ENCODE peak calls at places on chromosomes 16 and 17, in six cellular contexts. One of them, this sample, is unnamed.

GRCh38 chr17:82297804-82298537 is 19.4 kb downstream of the CD7 start:
- DNase-seq in AG09309: peak
- DNase-seq in H4: peak
- DNase-seq in C1 segment of cervical spinal cord: no peak
- DNase-seq in NCI-H1105: peak
- DNase-seq in caudate nucleus: no peak
- DNase-seq in this sample: peak

GRCh38 chr16:9528680-9529079 is 437.2 kb downstream of the HAPSTR1 start:
- DNase-seq in caudate nucleus: no peak
- DNase-seq in C1 segment of cervical spinal cord: no peak
- DNase-seq in AG09309: no peak
- DNase-seq in NCI-H1105: no peak
- DNase-seq in H4: no peak
- DNase-seq in this sample: no peak

GRCh38 chr16:66918803-66919568 is at the start of gene CDH16:
- DNase-seq in caudate nucleus: no peak
- DNase-seq in AG09309: no peak
- DNase-seq in NCI-H1105: no peak
- DNase-seq in H4: no peak
- DNase-seq in C1 segment of cervical spinal cord: no peak
- DNase-seq in this sample: no peak

GRCh38 chr17:62865586-62865985 is 57.5 kb upstream of the MARCHF10 start:
- DNase-seq in C1 segment of cervical spinal cord: no peak
- DNase-seq in NCI-H1105: no peak
- DNase-seq in H4: no peak
- DNase-seq in caudate nucleus: no peak
- DNase-seq in AG09309: no peak
- DNase-seq in this sample: no peak

GRCh38 chr17:6473128-6473767 is 29.0 kb downstream of the PIMREG start:
- DNase-seq in NCI-H1105: peak
- DNase-seq in H4: peak
- DNase-seq in AG09309: no peak
- DNase-seq in C1 segment of cervical spinal cord: no peak
- DNase-seq in caudate nucleus: peak
- DNase-seq in this sample: peak

GRCh38 chr17:56367381-56367780 is 214.1 kb downstream of the ANKFN1 start:
- DNase-seq in caudate nucleus: no peak
- DNase-seq in AG09309: no peak
- DNase-seq in C1 segment of cervical spinal cord: no peak
- DNase-seq in NCI-H1105: no peak
- DNase-seq in H4: no peak
- DNase-seq in this sample: no peak

GRCh38 chr17:35774499-35774898 is 13.8 kb downstream of the C17orf50 start:
- DNase-seq in NCI-H1105: no peak
- DNase-seq in caudate nucleus: no peak
- DNase-seq in H4: peak
- DNase-seq in AG09309: no peak
- DNase-seq in C1 segment of cervical spinal cord: no peak
- DNase-seq in this sample: no peak

GRCh38 chr17:71666047-71666446 is 454.8 kb upstream of the SOX9 start:
- DNase-seq in caudate nucleus: no peak
- DNase-seq in H4: no peak
- DNase-seq in C1 segment of cervical spinal cord: no peak
- DNase-seq in NCI-H1105: no peak
- DNase-seq in AG09309: no peak
- DNase-seq in this sample: no peak

GRCh38 chr16:18969050-18969854 is 14.5 kb upstream of the TMC7 start:
- DNase-seq in H4: peak
- DNase-seq in caudate nucleus: peak
- DNase-seq in AG09309: peak
- DNase-seq in C1 segment of cervical spinal cord: peak
- DNase-seq in NCI-H1105: peak
- DNase-seq in this sample: peak

GRCh38 chr17:72333570-72333969 is 212.8 kb downstream of the SOX9 start:
- DNase-seq in AG09309: no peak
- DNase-seq in H4: no peak
- DNase-seq in C1 segment of cervical spinal cord: no peak
- DNase-seq in caudate nucleus: no peak
- DNase-seq in NCI-H1105: no peak
- DNase-seq in this sample: no peak

GRCh38 chr17:78828470-78829185 is 12.0 kb downstream of the USP36 start:
- DNase-seq in C1 segment of cervical spinal cord: no peak
- DNase-seq in AG09309: no peak
- DNase-seq in NCI-H1105: no peak
- DNase-seq in caudate nucleus: no peak
- DNase-seq in H4: peak
- DNase-seq in this sample: no peak

GRCh38 chr17:30290077-30290476 is 1.7 kb downstream of the BLMH start:
- DNase-seq in AG09309: no peak
- DNase-seq in C1 segment of cervical spinal cord: no peak
- DNase-seq in NCI-H1105: no peak
- DNase-seq in H4: no peak
- DNase-seq in caudate nucleus: no peak
- DNase-seq in this sample: no peak

GRCh38 chr16:77599793-77600415 is 122.4 kb upstream of the NUDT7 start:
- DNase-seq in caudate nucleus: no peak
- DNase-seq in AG09309: peak
- DNase-seq in H4: peak
- DNase-seq in NCI-H1105: peak
- DNase-seq in C1 segment of cervical spinal cord: no peak
- DNase-seq in this sample: peak

GRCh38 chr16:60989592-60989991 is 1046.6 kb downstream of the CDH8 start:
- DNase-seq in NCI-H1105: no peak
- DNase-seq in H4: no peak
- DNase-seq in C1 segment of cervical spinal cord: no peak
- DNase-seq in caudate nucleus: no peak
- DNase-seq in AG09309: no peak
- DNase-seq in this sample: no peak

GRCh38 chr16:49068224-49068623 is 213.4 kb downstream of the CBLN1 start:
- DNase-seq in H4: no peak
- DNase-seq in C1 segment of cervical spinal cord: no peak
- DNase-seq in NCI-H1105: no peak
- DNase-seq in caudate nucleus: no peak
- DNase-seq in AG09309: no peak
- DNase-seq in this sample: no peak

GRCh38 chr17:7464081-7464480 is 15.3 kb downstream of the ZBTB4 start:
- DNase-seq in H4: no peak
- DNase-seq in caudate nucleus: no peak
- DNase-seq in AG09309: no peak
- DNase-seq in NCI-H1105: no peak
- DNase-seq in C1 segment of cervical spinal cord: no peak
- DNase-seq in this sample: no peak

GRCh38 chr16:81467072-81467471 is 22.5 kb downstream of the CMIP start:
- DNase-seq in NCI-H1105: no peak
- DNase-seq in C1 segment of cervical spinal cord: no peak
- DNase-seq in AG09309: no peak
- DNase-seq in H4: no peak
- DNase-seq in caudate nucleus: no peak
- DNase-seq in this sample: no peak

GRCh38 chr16:88464447-88465318 is 11.6 kb downstream of the ZFPM1 start:
- DNase-seq in C1 segment of cervical spinal cord: no peak
- DNase-seq in caudate nucleus: no peak
- DNase-seq in AG09309: no peak
- DNase-seq in H4: no peak
- DNase-seq in NCI-H1105: no peak
- DNase-seq in this sample: no peak

GRCh38 chr17:13541032-13541480 is 60.7 kb downstream of the HS3ST3A1 start:
- DNase-seq in AG09309: peak
- DNase-seq in H4: peak
- DNase-seq in C1 segment of cervical spinal cord: no peak
- DNase-seq in NCI-H1105: no peak
- DNase-seq in caudate nucleus: no peak
- DNase-seq in this sample: no peak

GRCh38 chr17:59753522-59754467 is 46.3 kb downstream of the VMP1 start:
- DNase-seq in caudate nucleus: no peak
- DNase-seq in NCI-H1105: peak
- DNase-seq in AG09309: peak
- DNase-seq in C1 segment of cervical spinal cord: no peak
- DNase-seq in H4: peak
- DNase-seq in this sample: peak

GRCh38 chr16:88719267-88719932 is 13.1 kb downstream of the CTU2 start:
- DNase-seq in AG09309: no peak
- DNase-seq in caudate nucleus: peak
- DNase-seq in H4: no peak
- DNase-seq in C1 segment of cervical spinal cord: peak
- DNase-seq in NCI-H1105: no peak
- DNase-seq in this sample: no peak

GRCh38 chr16:56609463-56609921 is 1.1 kb downstream of the MT2A start:
- DNase-seq in C1 segment of cervical spinal cord: no peak
- DNase-seq in H4: peak
- DNase-seq in NCI-H1105: peak
- DNase-seq in AG09309: peak
- DNase-seq in caudate nucleus: no peak
- DNase-seq in this sample: peak